ENCODE peak calls at places on chromosomes 13 and 19, in five cellular contexts. One of them, this sample, is unnamed.

GRCh38 chr13:103795892-103796478 is 729.8 kb upstream of the SLC10A2 start:
- DNase-seq in IMR-90: no peak
- DNase-seq in GM04504: no peak
- DNase-seq in amygdala: no peak
- DNase-seq in upper lobe of right lung: no peak
- DNase-seq in this sample: no peak

GRCh38 chr19:17741456-17741855 is 9.8 kb upstream of the FCHO1 start:
- DNase-seq in IMR-90: no peak
- DNase-seq in GM04504: no peak
- DNase-seq in amygdala: no peak
- DNase-seq in upper lobe of right lung: no peak
- DNase-seq in this sample: no peak

GRCh38 chr13:50230365-50230978 is 215.2 kb downstream of the KCNRG start:
- DNase-seq in IMR-90: peak
- DNase-seq in GM04504: peak
- DNase-seq in amygdala: no peak
- DNase-seq in upper lobe of right lung: no peak
- DNase-seq in this sample: no peak

GRCh38 chr13:36666482-36667264 is 7.1 kb upstream of the SERTM1 start:
- DNase-seq in IMR-90: no peak
- DNase-seq in GM04504: no peak
- DNase-seq in amygdala: no peak
- DNase-seq in upper lobe of right lung: no peak
- DNase-seq in this sample: no peak

GRCh38 chr13:31067416-31068118 is 94.1 kb downstream of the HSPH1 start:
- DNase-seq in IMR-90: peak
- DNase-seq in GM04504: no peak
- DNase-seq in amygdala: no peak
- DNase-seq in upper lobe of right lung: no peak
- DNase-seq in this sample: no peak

GRCh38 chr19:11693505-11694499 is 44.9 kb downstream of the ZNF823 start:
- DNase-seq in IMR-90: peak
- DNase-seq in GM04504: peak
- DNase-seq in amygdala: no peak
- DNase-seq in upper lobe of right lung: no peak
- DNase-seq in this sample: no peak

GRCh38 chr19:584240-585001 is 5.3 kb upstream of the HCN2 start:
- DNase-seq in IMR-90: peak
- DNase-seq in GM04504: no peak
- DNase-seq in amygdala: peak
- DNase-seq in upper lobe of right lung: peak
- DNase-seq in this sample: no peak

GRCh38 chr19:5251096-5252065 is 89.2 kb downstream of the PTPRS start:
- DNase-seq in IMR-90: no peak
- DNase-seq in GM04504: no peak
- DNase-seq in amygdala: no peak
- DNase-seq in upper lobe of right lung: no peak
- DNase-seq in this sample: no peak

GRCh38 chr19:13839193-13839937 is 37.6 kb upstream of the NANOS3 start:
- DNase-seq in IMR-90: peak
- DNase-seq in GM04504: peak
- DNase-seq in amygdala: peak
- DNase-seq in upper lobe of right lung: peak
- DNase-seq in this sample: peak

GRCh38 chr13:78382946-78383542 is 220.3 kb downstream of the POU4F1 start:
- DNase-seq in IMR-90: no peak
- DNase-seq in GM04504: no peak
- DNase-seq in amygdala: no peak
- DNase-seq in upper lobe of right lung: no peak
- DNase-seq in this sample: no peak

GRCh38 chr19:17467471-17468301 is 2.6 kb upstream of the SLC27A1 start:
- DNase-seq in IMR-90: no peak
- DNase-seq in GM04504: no peak
- DNase-seq in amygdala: no peak
- DNase-seq in upper lobe of right lung: no peak
- DNase-seq in this sample: no peak

GRCh38 chr19:40270362-40271089 is 14.6 kb downstream of the AKT2 start:
- DNase-seq in IMR-90: no peak
- DNase-seq in GM04504: no peak
- DNase-seq in amygdala: peak
- DNase-seq in upper lobe of right lung: no peak
- DNase-seq in this sample: no peak

This sample was measured in sciatic nerve.